ENCODE peak calls at places on chromosome 2, in seven cellular contexts. One of them, this sample, is unnamed.

GRCh38 chr2:54615832-54616534 is 107.5 kb upstream of the EML6 start:
- DNase-seq in astrocyte of the cerebellum: no peak
- DNase-seq in fibroblast of the aortic adventitia: no peak
- DNase-seq in BJ: no peak
- DNase-seq in psoas muscle: no peak
- DNase-seq in AG10803: no peak
- DNase-seq in body of pancreas: no peak
- DNase-seq in this sample: no peak

GRCh38 chr2:134796373-134796772 is 42.0 kb upstream of the ACMSD start:
- DNase-seq in psoas muscle: no peak
- DNase-seq in astrocyte of the cerebellum: no peak
- DNase-seq in body of pancreas: no peak
- DNase-seq in fibroblast of the aortic adventitia: no peak
- DNase-seq in BJ: no peak
- DNase-seq in AG10803: no peak
- DNase-seq in this sample: no peak

GRCh38 chr2:119248311-119248710 is 24.7 kb downstream of the STEAP3 start:
- DNase-seq in fibroblast of the aortic adventitia: peak
- DNase-seq in BJ: no peak
- DNase-seq in body of pancreas: no peak
- DNase-seq in astrocyte of the cerebellum: no peak
- DNase-seq in psoas muscle: no peak
- DNase-seq in AG10803: peak
- DNase-seq in this sample: peak

GRCh38 chr2:112692496-112692911 is 28.3 kb upstream of the NT5DC4 start:
- DNase-seq in AG10803: peak
- DNase-seq in BJ: peak
- DNase-seq in fibroblast of the aortic adventitia: peak
- DNase-seq in astrocyte of the cerebellum: peak
- DNase-seq in body of pancreas: no peak
- DNase-seq in psoas muscle: peak
- DNase-seq in this sample: peak

GRCh38 chr2:32246911-32247310 is 17.8 kb downstream of the NLRC4 start:
- DNase-seq in BJ: no peak
- DNase-seq in body of pancreas: peak
- DNase-seq in psoas muscle: no peak
- DNase-seq in astrocyte of the cerebellum: no peak
- DNase-seq in AG10803: no peak
- DNase-seq in fibroblast of the aortic adventitia: no peak
- DNase-seq in this sample: no peak

GRCh38 chr2:70936165-70936978 is 672 bp downstream of the ATP6V1B1 start:
- DNase-seq in fibroblast of the aortic adventitia: no peak
- DNase-seq in astrocyte of the cerebellum: no peak
- DNase-seq in psoas muscle: no peak
- DNase-seq in BJ: no peak
- DNase-seq in AG10803: no peak
- DNase-seq in body of pancreas: no peak
- DNase-seq in this sample: no peak

GRCh38 chr2:162475661-162476060 is 131.7 kb downstream of the GCA start:
- DNase-seq in BJ: no peak
- DNase-seq in AG10803: no peak
- DNase-seq in body of pancreas: peak
- DNase-seq in astrocyte of the cerebellum: no peak
- DNase-seq in psoas muscle: no peak
- DNase-seq in fibroblast of the aortic adventitia: no peak
- DNase-seq in this sample: peak

GRCh38 chr2:222943820-222944219 is 83.0 kb downstream of the ACSL3 start:
- DNase-seq in BJ: no peak
- DNase-seq in AG10803: peak
- DNase-seq in astrocyte of the cerebellum: no peak
- DNase-seq in body of pancreas: no peak
- DNase-seq in psoas muscle: no peak
- DNase-seq in fibroblast of the aortic adventitia: peak
- DNase-seq in this sample: peak

GRCh38 chr2:238970553-238971081 is 122.7 kb downstream of the TWIST2 start:
- DNase-seq in body of pancreas: peak
- DNase-seq in BJ: no peak
- DNase-seq in AG10803: peak
- DNase-seq in psoas muscle: peak
- DNase-seq in astrocyte of the cerebellum: no peak
- DNase-seq in fibroblast of the aortic adventitia: peak
- DNase-seq in this sample: peak

GRCh38 chr2:109322111-109322510 is 193.1 kb downstream of the SH3RF3 start:
- DNase-seq in AG10803: peak
- DNase-seq in astrocyte of the cerebellum: peak
- DNase-seq in body of pancreas: peak
- DNase-seq in psoas muscle: peak
- DNase-seq in BJ: peak
- DNase-seq in fibroblast of the aortic adventitia: peak
- DNase-seq in this sample: peak

GRCh38 chr2:202032841-202033316 is 776 bp upstream of the FZD7 start:
- DNase-seq in psoas muscle: peak
- DNase-seq in AG10803: no peak
- DNase-seq in BJ: no peak
- DNase-seq in fibroblast of the aortic adventitia: peak
- DNase-seq in body of pancreas: peak
- DNase-seq in astrocyte of the cerebellum: no peak
- DNase-seq in this sample: peak

GRCh38 chr2:219021591-219021990 is 19.7 kb downstream of the CFAP65 start:
- DNase-seq in body of pancreas: no peak
- DNase-seq in fibroblast of the aortic adventitia: no peak
- DNase-seq in AG10803: no peak
- DNase-seq in astrocyte of the cerebellum: no peak
- DNase-seq in psoas muscle: no peak
- DNase-seq in BJ: no peak
- DNase-seq in this sample: no peak

GRCh38 chr2:23563673-23564617 is 179.0 kb downstream of the KLHL29 start:
- DNase-seq in fibroblast of the aortic adventitia: peak
- DNase-seq in astrocyte of the cerebellum: peak
- DNase-seq in psoas muscle: peak
- DNase-seq in AG10803: peak
- DNase-seq in BJ: peak
- DNase-seq in body of pancreas: peak
- DNase-seq in this sample: peak

GRCh38 chr2:100367163-100367562 is 44.9 kb upstream of the LONRF2 start:
- DNase-seq in fibroblast of the aortic adventitia: no peak
- DNase-seq in psoas muscle: no peak
- DNase-seq in astrocyte of the cerebellum: no peak
- DNase-seq in body of pancreas: no peak
- DNase-seq in AG10803: no peak
- DNase-seq in BJ: no peak
- DNase-seq in this sample: no peak

GRCh38 chr2:95552911-95553310 is 38.9 kb upstream of the TRIM43 start:
- DNase-seq in AG10803: peak
- DNase-seq in BJ: no peak
- DNase-seq in psoas muscle: peak
- DNase-seq in fibroblast of the aortic adventitia: peak
- DNase-seq in body of pancreas: peak
- DNase-seq in astrocyte of the cerebellum: peak
- DNase-seq in this sample: peak

GRCh38 chr2:10062931-10063365 is 17.3 kb downstream of the CYS1 start:
- DNase-seq in body of pancreas: no peak
- DNase-seq in BJ: no peak
- DNase-seq in astrocyte of the cerebellum: no peak
- DNase-seq in AG10803: no peak
- DNase-seq in fibroblast of the aortic adventitia: no peak
- DNase-seq in psoas muscle: no peak
- DNase-seq in this sample: no peak

GRCh38 chr2:95021847-95022246 is 3.7 kb upstream of the MAL start:
- DNase-seq in body of pancreas: no peak
- DNase-seq in AG10803: no peak
- DNase-seq in fibroblast of the aortic adventitia: no peak
- DNase-seq in astrocyte of the cerebellum: no peak
- DNase-seq in BJ: no peak
- DNase-seq in psoas muscle: no peak
- DNase-seq in this sample: no peak

GRCh38 chr2:231425811-231426703 is 30.5 kb downstream of the B3GNT7 start:
- DNase-seq in AG10803: no peak
- DNase-seq in fibroblast of the aortic adventitia: no peak
- DNase-seq in psoas muscle: no peak
- DNase-seq in BJ: no peak
- DNase-seq in body of pancreas: no peak
- DNase-seq in astrocyte of the cerebellum: no peak
- DNase-seq in this sample: no peak

GRCh38 chr2:105806994-105807393 is 62.3 kb downstream of the NCK2 start:
- DNase-seq in psoas muscle: no peak
- DNase-seq in fibroblast of the aortic adventitia: no peak
- DNase-seq in body of pancreas: no peak
- DNase-seq in AG10803: no peak
- DNase-seq in astrocyte of the cerebellum: no peak
- DNase-seq in BJ: no peak
- DNase-seq in this sample: no peak

GRCh38 chr2:217090884-217091283 is 231.0 kb upstream of the TNP1 start:
- DNase-seq in fibroblast of the aortic adventitia: no peak
- DNase-seq in psoas muscle: no peak
- DNase-seq in BJ: no peak
- DNase-seq in body of pancreas: no peak
- DNase-seq in astrocyte of the cerebellum: no peak
- DNase-seq in AG10803: no peak
- DNase-seq in this sample: no peak

GRCh38 chr2:175786705-175787104 is 215.4 kb downstream of the LNPK start:
- DNase-seq in BJ: no peak
- DNase-seq in AG10803: no peak
- DNase-seq in body of pancreas: no peak
- DNase-seq in psoas muscle: no peak
- DNase-seq in fibroblast of the aortic adventitia: no peak
- DNase-seq in astrocyte of the cerebellum: no peak
- DNase-seq in this sample: no peak

GRCh38 chr2:204825054-204825453 is 279.8 kb downstream of the PARD3B start:
- DNase-seq in psoas muscle: no peak
- DNase-seq in body of pancreas: no peak
- DNase-seq in astrocyte of the cerebellum: no peak
- DNase-seq in fibroblast of the aortic adventitia: no peak
- DNase-seq in BJ: no peak
- DNase-seq in AG10803: no peak
- DNase-seq in this sample: no peak

GRCh38 chr2:143426296-143426695 is 297.1 kb downstream of the ARHGAP15 start:
- DNase-seq in psoas muscle: no peak
- DNase-seq in astrocyte of the cerebellum: peak
- DNase-seq in AG10803: peak
- DNase-seq in BJ: peak
- DNase-seq in body of pancreas: no peak
- DNase-seq in fibroblast of the aortic adventitia: peak
- DNase-seq in this sample: peak
- H3K4me3 ChIP-seq in psoas muscle: no peak
- H3K4me3 ChIP-seq in astrocyte of the cerebellum: no peak
- H3K4me3 ChIP-seq in AG10803: no peak
- H3K4me3 ChIP-seq in BJ: no peak
- H3K4me3 ChIP-seq in body of pancreas: no peak
- H3K4me3 ChIP-seq in fibroblast of the aortic adventitia: no peak
- H3K4me3 ChIP-seq in this sample: no peak

DNA sequence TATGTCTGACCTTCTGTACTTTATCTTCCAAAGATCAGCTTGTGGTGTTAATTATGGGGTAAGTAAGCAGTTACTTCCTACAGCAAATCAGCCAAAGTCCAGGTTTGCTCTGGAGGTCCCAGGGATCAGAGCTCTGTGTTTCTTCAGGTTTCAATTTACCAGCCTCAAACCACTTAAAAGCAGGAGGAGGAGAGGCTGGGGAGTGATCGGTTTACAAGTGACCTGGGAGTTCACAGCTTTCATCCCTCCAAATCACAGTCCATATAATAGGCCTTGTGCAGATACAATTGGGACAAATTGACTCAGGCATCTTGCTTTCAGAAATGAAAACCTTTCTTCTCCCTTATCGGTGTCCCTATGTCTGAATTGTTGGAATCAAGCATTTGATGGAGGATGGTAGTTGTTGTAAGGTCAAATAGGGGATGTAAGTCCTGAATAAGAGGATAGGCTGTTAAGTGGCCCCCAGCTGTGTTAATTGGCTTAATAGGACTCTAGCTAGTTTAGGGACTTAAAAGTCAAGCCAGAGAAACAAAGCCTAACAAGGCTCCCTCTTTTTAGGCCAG is 188.0 kb upstream of the NT5C1B start:
- DNase-seq in BJ: no peak
- DNase-seq in psoas muscle: no peak
- DNase-seq in astrocyte of the cerebellum: no peak
- DNase-seq in AG10803: no peak
- DNase-seq in body of pancreas: no peak
- DNase-seq in fibroblast of the aortic adventitia: no peak
- DNase-seq in this sample: no peak
- TF ChIP-seq CTCF in BJ: no peak
- TF ChIP-seq CTCF in psoas muscle: no peak
- TF ChIP-seq CTCF in astrocyte of the cerebellum: no peak
- TF ChIP-seq CTCF in AG10803: no peak
- TF ChIP-seq CTCF in body of pancreas: no peak
- TF ChIP-seq CTCF in fibroblast of the aortic adventitia: no peak
- TF ChIP-seq CTCF in this sample: no peak

GRCh38 chr2:74836675-74837401 is 2.9 kb downstream of the HK2 start:
- DNase-seq in body of pancreas: no peak
- DNase-seq in psoas muscle: no peak
- DNase-seq in AG10803: peak
- DNase-seq in BJ: no peak
- DNase-seq in fibroblast of the aortic adventitia: no peak
- DNase-seq in astrocyte of the cerebellum: no peak
- DNase-seq in this sample: no peak
- H3K4me3 ChIP-seq in body of pancreas: no peak
- H3K4me3 ChIP-seq in psoas muscle: peak
- H3K4me3 ChIP-seq in AG10803: no peak
- H3K4me3 ChIP-seq in BJ: no peak
- H3K4me3 ChIP-seq in fibroblast of the aortic adventitia: peak
- H3K4me3 ChIP-seq in astrocyte of the cerebellum: no peak
- H3K4me3 ChIP-seq in this sample: no peak

GRCh38 chr2:174776223-174776622 is 12.0 kb upstream of the CHRNA1 start:
- DNase-seq in fibroblast of the aortic adventitia: no peak
- DNase-seq in psoas muscle: no peak
- DNase-seq in AG10803: no peak
- DNase-seq in body of pancreas: no peak
- DNase-seq in astrocyte of the cerebellum: no peak
- DNase-seq in BJ: no peak
- DNase-seq in this sample: no peak
- TF ChIP-seq CTCF in fibroblast of the aortic adventitia: peak
- TF ChIP-seq CTCF in psoas muscle: no peak
- TF ChIP-seq CTCF in AG10803: peak
- TF ChIP-seq CTCF in body of pancreas: no peak
- TF ChIP-seq CTCF in astrocyte of the cerebellum: peak
- TF ChIP-seq CTCF in BJ: peak
- TF ChIP-seq CTCF in this sample: peak

GRCh38 chr2:3578987-3579386 is 3.9 kb downstream of the RPS7 start:
- DNase-seq in astrocyte of the cerebellum: no peak
- DNase-seq in psoas muscle: no peak
- DNase-seq in fibroblast of the aortic adventitia: no peak
- DNase-seq in BJ: no peak
- DNase-seq in body of pancreas: no peak
- DNase-seq in AG10803: no peak
- DNase-seq in this sample: peak
- H3K4me3 ChIP-seq in astrocyte of the cerebellum: no peak
- H3K4me3 ChIP-seq in psoas muscle: no peak
- H3K4me3 ChIP-seq in fibroblast of the aortic adventitia: peak
- H3K4me3 ChIP-seq in BJ: no peak
- H3K4me3 ChIP-seq in body of pancreas: no peak
- H3K4me3 ChIP-seq in AG10803: no peak
- H3K4me3 ChIP-seq in this sample: peak

GRCh38 chr2:212532585-212532984 is 6.0 kb downstream of the ERBB4 start:
- DNase-seq in AG10803: no peak
- DNase-seq in body of pancreas: no peak
- DNase-seq in psoas muscle: no peak
- DNase-seq in fibroblast of the aortic adventitia: no peak
- DNase-seq in BJ: no peak
- DNase-seq in astrocyte of the cerebellum: no peak
- DNase-seq in this sample: no peak
- TF ChIP-seq CTCF in AG10803: no peak
- TF ChIP-seq CTCF in body of pancreas: no peak
- TF ChIP-seq CTCF in psoas muscle: no peak
- TF ChIP-seq CTCF in fibroblast of the aortic adventitia: no peak
- TF ChIP-seq CTCF in BJ: no peak
- TF ChIP-seq CTCF in astrocyte of the cerebellum: no peak
- TF ChIP-seq CTCF in this sample: no peak

This sample was measured in fibroblast of mammary gland.